ENCODE peak calls at places on chromosome 1, in six cellular contexts. S is NCI-H2081, R is NCI-H774, I is NCI-H524 treated with DMSO at 0.1 percent for 48 hours, G is A549, O is stromal cell of bone marrow. F is an unnamed sample.

GRCh38 chr1:2288308-2288707 is 60.2 kb downstream of the SKI start:
- DNase-seq in S (no peak), O (no peak), I (no peak), R (no peak), G (no peak), F (no peak)

GRCh38 chr1:169727307-169727706 is 6.6 kb downstream of the SELE start:
- DNase-seq in G (no peak), R (no peak), I (no peak), S (no peak), O (no peak), F (no peak)

GRCh38 chr1:155245163-155245524 is 10.1 kb downstream of the ENTREP3 start:
- DNase-seq in I (no peak), S (no peak), R (no peak), G (no peak), O (no peak), F (no peak)

GRCh38 chr1:199786695-199787094 is 240.8 kb upstream of the NR5A2 start:
- DNase-seq in I (no peak), S (no peak), G (no peak), O (no peak), R (no peak), F (no peak)

GRCh38 chr1:32122141-32122540 is 14.3 kb downstream of the KPNA6 start:
- DNase-seq in S (no peak), I (no peak), O (no peak), R (no peak), G (no peak), F (no peak)

GRCh38 chr1:110976089-110976488 is 12.4 kb upstream of the LRIF1 start:
- DNase-seq in O (no peak), R (no peak), S (no peak), G (no peak), I (no peak), F (no peak)

GRCh38 chr1:14820320-14821085 is 222.0 kb downstream of the KAZN start:
- DNase-seq in I (peak), S (no peak), R (no peak), G (no peak), O (no peak), F (no peak)

GRCh38 chr1:179047637-179048002 is 21.9 kb downstream of the FAM20B start:
- DNase-seq in R (no peak), O (no peak), G (no peak), S (no peak), I (no peak), F (no peak)

GRCh38 chr1:234893725-234894630 is 234.7 kb downstream of the TOMM20 start:
- DNase-seq in G (no peak), I (no peak), R (peak), S (peak), O (peak), F (peak)

GRCh38 chr1:235631816-235632215 is 17.8 kb downstream of the GNG4 start:
- DNase-seq in O (no peak), I (no peak), G (no peak), S (no peak), R (no peak), F (no peak)

GRCh38 chr1:37723390-37724078 is 31.2 kb downstream of the CDCA8 start:
- DNase-seq in S (no peak), G (no peak), O (peak), R (no peak), I (no peak), F (no peak)

GRCh38 chr1:177983824-177984528 is 14.1 kb upstream of the SEC16B start:
- DNase-seq in I (peak), O (peak), G (no peak), S (no peak), R (peak), F (peak)

GRCh38 chr1:109769335-109770078 is 5.8 kb upstream of the EPS8L3 start:
- DNase-seq in G (no peak), O (peak), S (no peak), R (no peak), I (no peak), F (peak)

GRCh38 chr1:223887724-223888428 is 42.1 kb upstream of the TP53BP2 start:
- DNase-seq in G (peak), O (peak), I (no peak), S (no peak), R (no peak), F (peak)

GRCh38 chr1:101738475-101738874 is 258.3 kb downstream of the OLFM3 start:
- DNase-seq in S (no peak), G (no peak), R (no peak), I (no peak), O (peak), F (peak)

GRCh38 chr1:117754061-117754969 is 148.5 kb downstream of the TENT5C start:
- DNase-seq in O (no peak), G (peak), S (peak), I (no peak), R (peak), F (peak)

GRCh38 chr1:240506176-240506575 is 105.8 kb downstream of the GREM2 start:
- DNase-seq in G (no peak), S (no peak), O (no peak), R (no peak), I (no peak), F (no peak)

GRCh38 chr1:67831850-67832513 is 1.3 kb downstream of the GNG12 start:
- DNase-seq in I (no peak), R (no peak), S (peak), G (peak), O (peak), F (peak)